ENCODE peak calls at places on chromosomes 16 and 17, in six cellular contexts. Y, J, G, W, E and S are unnamed samples. For H3K4me1 and H3K27me3, the result is how much of the 10 kb centered on the place peaks cover.

GRCh38 chr16:46947900-46948547 is 25.4 kb downstream of the DNAJA2 start:
- DNase-seq in G (peak), E (no peak), Y (no peak), W (no peak), J (peak), S (no peak)

GRCh38 chr16:82093901-82094300 is 58.8 kb downstream of the HSD17B2 start:
- DNase-seq in E (no peak), G (no peak), J (no peak), W (no peak), Y (no peak), S (no peak)

GRCh38 chr16:50747206-50747956 is 5.5 kb downstream of the CYLD start:
- DNase-seq in W (no peak), J (peak), Y (no peak), E (no peak), G (no peak), S (no peak)

GRCh38 chr16:87846705-87847466 is 22.4 kb downstream of the SLC7A5 start:
- DNase-seq in E (no peak), J (no peak), G (no peak), Y (peak), W (no peak), S (no peak)

GRCh38 chr17:10394201-10394887 is 21.5 kb upstream of the MYH13 start:
- DNase-seq in W (no peak), Y (no peak), G (no peak), J (no peak), E (no peak), S (no peak)

GRCh38 chr16:60217787-60218186 is 1483.7 kb upstream of the GOT2 start:
- DNase-seq in J (no peak), G (no peak), W (no peak), Y (no peak), E (no peak), S (no peak)

GRCh38 chr17:83078378-83079339 is 750 bp upstream of the METRNL start:
- DNase-seq in Y (no peak), G (peak), J (no peak), W (peak), E (peak), S (no peak)

GRCh38 chr16:46929378-46930332 is 43.8 kb downstream of the DNAJA2 start:
- DNase-seq in Y (peak), G (peak), E (peak), J (peak), W (peak), S (no peak)

GRCh38 chr16:3141781-3142311 is 7.0 kb downstream of the ZNF213 start:
- DNase-seq in E (no peak), G (no peak), W (no peak), J (no peak), Y (no peak), S (no peak)

GRCh38 chr17:60354223-60354622 is 37.7 kb downstream of the USP32 start:
- DNase-seq in E (no peak), Y (no peak), G (no peak), W (no peak), J (no peak), S (no peak)

GRCh38 chr17:29613371-29613837 is 9.3 kb downstream of the CORO6 start:
- DNase-seq in Y (peak), G (peak), W (peak), J (no peak), E (peak), S (peak)

GRCh38 chr17:40093005-40093579 is 7.3 kb downstream of the NR1D1 start:
- DNase-seq in E (no peak), J (no peak), W (no peak), G (no peak), Y (no peak), S (no peak)

GRCh38 chr16:28326881-28327610 is 34.7 kb downstream of the SBK1 start:
- DNase-seq in Y (peak), W (peak), E (peak), J (peak), G (no peak), S (no peak)

GRCh38 chr16:6066601-6067000 is 969.0 kb upstream of the EEF2KMT start:
- DNase-seq in G (no peak), W (no peak), J (no peak), E (no peak), Y (no peak), S (no peak)

GRCh38 chr17:40301315-40301714 is 7.7 kb upstream of the RARA start:
- DNase-seq in W (peak), E (peak), Y (no peak), G (no peak), J (no peak), S (no peak)

GRCh38 chr16:86508947-86509758 is 1.2 kb upstream of the FOXF1 start:
- DNase-seq in J (peak), E (peak), Y (no peak), G (peak), W (no peak), S (no peak)

GRCh38 chr16:649646-650045 is 481 bp downstream of the WDR90 start:
- DNase-seq in Y (no peak), W (no peak), E (no peak), G (no peak), J (no peak), S (no peak)

GRCh38 chr17:64777413-64778101 is 115.5 kb upstream of the SMURF2 start:
- DNase-seq in Y (no peak), W (peak), E (peak), J (no peak), G (no peak), S (no peak)

GRCh38 chr16:27402964-27403600 is 1.1 kb downstream of the IL21R start:
- DNase-seq in Y (no peak), G (no peak), E (no peak), W (no peak), J (no peak), S (no peak)

GRCh38 chr17:1298616-1299015 is 19.2 kb downstream of the TRARG1 start:
- DNase-seq in W (no peak), Y (no peak), E (peak), J (no peak), G (no peak), S (no peak)

GRCh38 chr17:15298176-15298575 is 33.0 kb upstream of the PMP22 start:
- DNase-seq in Y (no peak), G (no peak), J (peak), E (no peak), W (no peak), S (no peak)

GRCh38 chr17:74210191-74211140 is 2.9 kb upstream of the TTYH2 start:
- DNase-seq in W (peak), G (peak), J (peak), Y (no peak), E (peak), S (no peak)

GRCh38 chr17:74212262-74212912 is 984 bp upstream of the TTYH2 start:
- DNase-seq in G (no peak), J (peak), Y (no peak), W (peak), E (no peak), S (no peak)

GRCh38 chr17:74212913-74213791 is at the start of gene TTYH2:
- DNase-seq in E (peak), Y (peak), W (peak), G (peak), J (peak), S (no peak)

GRCh38 chr17:74211141-74211928 is 2.0 kb upstream of the TTYH2 start:
- DNase-seq in Y (no peak), J (no peak), W (no peak), E (no peak), G (no peak), S (no peak)

GRCh38 chr17:74211929-74212261 is 1.5 kb upstream of the TTYH2 start:
- DNase-seq in W (no peak), Y (no peak), E (no peak), J (no peak), G (no peak), S (no peak)
- H3K4me3 ChIP-seq in W (no peak), Y (peak), E (no peak), J (peak), G (no peak), S (no peak)

DNA sequence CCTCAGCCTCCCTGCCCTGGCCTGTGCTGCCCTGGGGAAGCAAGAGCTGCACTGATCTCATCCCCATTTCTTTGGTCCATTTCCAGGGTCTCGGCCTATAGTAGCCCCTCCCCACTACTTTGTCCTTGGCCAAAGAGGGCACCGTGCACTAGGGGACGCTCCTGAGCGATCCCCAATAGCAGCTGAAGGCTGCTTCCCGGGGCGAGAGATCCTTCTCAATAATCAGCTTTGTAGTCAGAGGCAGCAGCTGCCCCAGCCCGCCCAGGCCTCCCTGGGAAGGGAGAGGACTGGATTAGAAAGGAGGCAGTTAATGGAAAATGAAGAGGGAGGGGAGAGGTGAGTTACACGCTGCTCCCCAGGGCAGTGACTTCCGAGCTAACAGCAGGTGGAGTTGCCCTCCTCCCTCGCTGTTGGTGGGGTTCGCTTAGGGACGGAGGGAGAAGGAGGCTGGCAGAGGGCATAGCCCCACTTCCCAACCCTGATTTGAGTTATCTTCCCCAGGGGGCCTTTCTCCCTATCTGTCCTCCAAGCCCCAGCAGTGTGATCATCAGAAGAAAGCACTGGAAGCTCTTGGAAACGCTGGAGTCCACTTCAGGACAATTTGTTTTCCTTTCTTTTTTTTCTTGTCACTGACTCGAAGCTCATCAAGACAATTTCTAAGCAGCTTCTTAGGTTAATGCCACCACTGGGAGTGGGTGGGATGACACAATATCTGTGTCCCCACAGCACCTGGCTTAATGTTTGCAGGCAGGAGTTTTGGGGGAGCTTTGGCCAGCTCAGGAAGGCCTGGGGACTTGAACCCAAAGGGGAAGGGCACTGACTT is 2.6 kb downstream of the MXRA7 start:
- DNase-seq in J (no peak), Y (no peak), W (no peak), G (peak), E (peak), S (no peak)
- H3K4me1 ChIP-seq in J (under half), Y (under half), W (under half), G (under half), E (under half), S (under half)

DNA sequence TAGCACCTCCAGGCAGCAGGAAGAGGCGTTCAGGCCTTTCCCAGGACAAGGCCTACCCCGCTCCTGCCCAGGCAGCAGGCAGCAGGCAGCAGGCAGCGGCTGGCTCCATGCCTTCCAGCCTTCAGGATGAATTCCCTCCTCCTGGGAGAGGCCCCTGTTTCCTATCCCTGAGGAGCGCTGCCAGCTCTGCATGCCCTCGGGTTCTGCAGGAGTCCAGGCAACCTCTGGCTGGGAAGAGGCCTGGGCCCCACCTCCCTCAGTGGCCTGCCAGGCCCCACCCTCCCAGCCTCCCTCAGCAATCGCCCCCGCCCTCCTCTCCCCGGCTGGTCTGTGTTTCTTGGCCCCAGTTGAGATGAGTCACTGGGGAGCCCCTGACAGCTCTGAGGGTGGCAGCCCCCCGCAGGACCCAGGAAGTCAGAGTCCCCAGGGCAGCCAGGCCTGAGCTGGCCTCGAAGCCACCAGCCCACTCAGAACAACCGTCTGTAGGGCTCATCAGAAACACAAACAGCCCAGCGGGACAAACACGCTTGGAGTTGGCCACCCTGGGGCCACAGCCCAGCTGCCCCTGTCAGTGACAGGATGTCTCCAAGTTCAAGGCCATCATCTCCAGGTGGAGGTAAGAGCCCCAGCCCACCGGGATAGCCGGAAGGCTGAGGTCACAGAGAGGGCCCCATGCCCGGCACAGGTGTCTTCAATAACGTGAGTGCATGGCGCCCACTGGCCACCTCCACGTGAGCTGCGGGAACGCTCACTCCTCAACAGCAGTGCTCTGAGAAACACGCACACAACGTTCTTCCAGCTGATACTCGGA is 39.5 kb upstream of the CIBAR2 start:
- DNase-seq in W (peak), G (no peak), Y (peak), J (peak), E (peak), S (peak)
- H3K27me3 ChIP-seq in W (under half), G (under half), Y (under half), J (under half), E (under half), S (under half)

DNA sequence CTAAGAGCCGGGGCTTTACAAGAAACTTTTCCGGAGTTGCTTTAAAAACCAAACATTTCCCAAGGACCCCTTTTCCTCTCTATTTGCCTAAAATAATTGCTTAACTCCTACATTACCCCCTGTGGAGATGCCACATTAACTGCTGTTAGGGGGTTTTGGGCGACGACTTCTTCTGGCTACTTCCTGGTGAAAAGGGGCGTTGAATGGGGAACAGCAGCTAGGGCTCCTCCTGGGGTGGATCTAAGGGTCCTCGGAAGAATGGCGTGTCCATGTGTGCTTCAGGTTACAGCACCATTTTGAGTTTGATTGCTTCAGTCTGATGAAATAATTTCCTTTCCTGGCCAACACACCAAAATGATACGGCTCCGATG is 22.0 kb downstream of the ABCC1 start:
- DNase-seq in G (no peak), E (no peak), Y (no peak), J (no peak), W (no peak), S (no peak)
- H3K4me3 ChIP-seq in G (no peak), E (no peak), Y (no peak), J (no peak), W (no peak), S (no peak)

DNA sequence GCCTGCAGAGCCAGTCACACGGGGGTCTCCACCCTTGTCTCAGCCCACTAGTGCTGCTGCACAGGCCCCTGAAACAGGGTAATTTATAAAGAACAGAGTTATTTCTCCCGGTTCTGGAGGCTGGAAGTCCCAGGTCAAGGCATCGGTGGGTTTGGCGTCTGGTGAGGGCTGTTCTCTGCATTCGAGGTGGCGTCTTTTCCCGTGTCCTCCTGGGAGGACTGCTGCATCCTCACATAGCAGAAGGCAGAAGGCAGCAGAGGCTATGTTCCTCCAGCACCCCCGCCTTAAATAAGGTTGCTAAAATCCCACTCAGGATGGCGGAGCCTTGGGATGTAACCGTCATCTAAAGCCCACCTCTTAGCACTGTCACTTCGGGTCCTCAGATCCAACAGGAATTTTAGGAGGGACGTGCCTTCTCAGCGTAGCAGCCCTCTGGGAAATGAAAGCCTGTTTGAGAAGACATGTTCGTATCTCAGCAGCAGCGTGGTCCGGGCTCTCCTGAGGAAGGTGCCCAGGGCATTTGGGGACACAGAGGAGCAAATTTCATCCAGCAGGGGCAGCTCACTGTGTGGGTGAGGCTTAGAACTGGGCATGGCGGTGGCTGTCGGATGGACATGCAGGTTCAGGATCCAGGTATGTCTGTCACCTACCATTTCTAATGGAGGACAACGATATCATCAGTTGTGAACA is 221.6 kb upstream of the CHMP6 start:
- DNase-seq in W (no peak), G (no peak), J (no peak), Y (no peak), E (no peak), S (no peak)
- H3K4me1 ChIP-seq in W (under half), G (under half), J (under half), Y (under half), E (under half), S (under half)

DNA sequence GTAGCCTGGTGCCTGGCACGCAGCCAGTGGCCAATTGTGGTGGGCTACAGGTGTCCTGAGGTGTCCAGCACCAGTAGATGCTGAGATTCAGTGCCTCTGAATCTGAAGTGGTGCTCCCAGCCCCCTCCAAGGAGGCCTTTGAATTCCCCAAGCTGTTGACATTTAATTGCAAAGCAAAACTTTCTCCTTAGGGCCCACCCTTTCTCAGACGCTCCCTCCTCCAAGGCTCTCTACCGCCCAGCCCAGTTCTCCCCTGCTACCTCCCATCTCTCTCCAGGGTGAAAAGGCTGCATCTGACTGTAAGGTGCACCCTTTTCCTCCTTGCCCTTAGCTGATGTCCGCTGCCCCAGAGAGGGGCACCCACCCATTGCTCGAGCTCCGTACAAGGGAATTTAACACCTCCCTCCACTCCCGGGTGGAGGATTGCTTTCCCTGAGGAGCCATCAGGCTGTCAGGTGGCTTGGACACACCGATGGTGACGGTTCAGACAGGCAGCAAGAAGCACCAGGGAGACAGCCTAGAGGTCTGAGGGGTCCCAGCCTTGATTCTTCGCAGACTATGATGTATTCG is 1.7 kb downstream of the BEAN1 start:
- DNase-seq in W (no peak), G (no peak), E (no peak), J (no peak), Y (no peak), S (no peak)
- H3K27me3 ChIP-seq in W (under half), G (half or more), E (under half), J (half or more), Y (under half), S (under half)